ENCODE peak calls at places on chromosome 20, in four cellular contexts. One of them, this sample, is unnamed.

GRCh38 chr20:48763183-48764030 is 64.4 kb downstream of the PREX1 start:
- DNase-seq in heart right ventricle: peak; percentile 56
- DNase-seq in iPS DF 6.9: no peak
- DNase-seq in PC-9: no peak
- DNase-seq in this sample: no peak

GRCh38 chr20:38298768-38299288 is 5.1 kb upstream of the BPI start:
- DNase-seq in heart right ventricle: peak; percentile 75
- DNase-seq in iPS DF 6.9: no peak
- DNase-seq in PC-9: no peak
- DNase-seq in this sample: no peak

GRCh38 chr20:19692685-19693119 is 65.4 kb upstream of the RIN2 start:
- DNase-seq in heart right ventricle: peak; percentile 61
- DNase-seq in iPS DF 6.9: peak; percentile 16
- DNase-seq in PC-9: peak; percentile 72
- DNase-seq in this sample: no peak

GRCh38 chr20:17500271-17500670 is 30.9 kb downstream of the BFSP1 start:
- DNase-seq in heart right ventricle: no peak
- DNase-seq in iPS DF 6.9: no peak
- DNase-seq in PC-9: no peak
- DNase-seq in this sample: no peak

GRCh38 chr20:41228858-41229257 is 88.7 kb downstream of the ZHX3 start:
- DNase-seq in heart right ventricle: no peak
- DNase-seq in iPS DF 6.9: no peak
- DNase-seq in PC-9: no peak
- DNase-seq in this sample: no peak

GRCh38 chr20:57102566-57102965 is 163.9 kb downstream of the BMP7 start:
- DNase-seq in heart right ventricle: no peak
- DNase-seq in iPS DF 6.9: no peak
- DNase-seq in PC-9: no peak
- DNase-seq in this sample: no peak

GRCh38 chr20:31666258-31667042 is 28.7 kb downstream of the COX4I2 start:
- DNase-seq in heart right ventricle: no peak
- DNase-seq in iPS DF 6.9: no peak
- DNase-seq in PC-9: peak; percentile 22
- DNase-seq in this sample: no peak

GRCh38 chr20:38633577-38634093 is 32.0 kb downstream of the ARHGAP40 start:
- DNase-seq in heart right ventricle: peak; percentile 27
- DNase-seq in iPS DF 6.9: peak; percentile 47
- DNase-seq in PC-9: no peak
- DNase-seq in this sample: no peak

GRCh38 chr20:57440678-57441509 is 49.7 kb downstream of the RBM38 start:
- DNase-seq in heart right ventricle: peak; percentile 86
- DNase-seq in iPS DF 6.9: no peak
- DNase-seq in PC-9: no peak
- DNase-seq in this sample: peak; percentile 60

GRCh38 chr20:54208492-54209044 is 681 bp downstream of the PFDN4 start:
- DNase-seq in heart right ventricle: no peak
- DNase-seq in iPS DF 6.9: no peak
- DNase-seq in PC-9: no peak
- DNase-seq in this sample: no peak

GRCh38 chr20:13321416-13321815 is 100.3 kb downstream of the ISM1 start:
- DNase-seq in heart right ventricle: no peak
- DNase-seq in iPS DF 6.9: no peak
- DNase-seq in PC-9: no peak
- DNase-seq in this sample: no peak

GRCh38 chr20:37749620-37750403 is 56.0 kb downstream of the CTNNBL1 start:
- DNase-seq in heart right ventricle: no peak
- DNase-seq in iPS DF 6.9: no peak
- DNase-seq in PC-9: no peak
- DNase-seq in this sample: no peak

GRCh38 chr20:38290829-38291581 is 13.0 kb upstream of the BPI start:
- DNase-seq in heart right ventricle: peak; percentile 50
- DNase-seq in iPS DF 6.9: peak; percentile 54
- DNase-seq in PC-9: peak; percentile 66
- DNase-seq in this sample: peak; percentile 61

GRCh38 chr20:20192366-20192765 is 140.0 kb downstream of the CFAP61 start:
- DNase-seq in heart right ventricle: no peak
- DNase-seq in iPS DF 6.9: no peak
- DNase-seq in PC-9: no peak
- DNase-seq in this sample: no peak

GRCh38 chr20:13117200-13117599 is 103.9 kb upstream of the ISM1 start:
- DNase-seq in heart right ventricle: no peak
- DNase-seq in iPS DF 6.9: no peak
- DNase-seq in PC-9: no peak
- DNase-seq in this sample: no peak

GRCh38 chr20:61284752-61285151 is 32.7 kb downstream of the CDH4 start:
- DNase-seq in heart right ventricle: no peak
- DNase-seq in iPS DF 6.9: no peak
- DNase-seq in PC-9: no peak
- DNase-seq in this sample: no peak

GRCh38 chr20:4973330-4974097 is 27.8 kb downstream of the SLC23A2 start:
- DNase-seq in heart right ventricle: peak; percentile 21
- DNase-seq in iPS DF 6.9: no peak
- DNase-seq in PC-9: no peak
- DNase-seq in this sample: peak; percentile 70

GRCh38 chr20:36215778-36216177 is 20.5 kb upstream of the AAR2 start:
- DNase-seq in heart right ventricle: no peak
- DNase-seq in iPS DF 6.9: no peak
- DNase-seq in PC-9: no peak
- DNase-seq in this sample: no peak

GRCh38 chr20:2122921-2123320 is 21.3 kb downstream of the STK35 start:
- DNase-seq in heart right ventricle: no peak
- DNase-seq in iPS DF 6.9: no peak
- DNase-seq in PC-9: no peak
- DNase-seq in this sample: peak; percentile 81

GRCh38 chr20:23060629-23061028 is 11.2 kb upstream of the THBD start:
- DNase-seq in heart right ventricle: no peak
- DNase-seq in iPS DF 6.9: no peak
- DNase-seq in PC-9: no peak
- DNase-seq in this sample: no peak

GRCh38 chr20:20712004-20712473 is 405 bp downstream of the RALGAPA2 start:
- DNase-seq in heart right ventricle: no peak
- DNase-seq in iPS DF 6.9: no peak
- DNase-seq in PC-9: no peak
- DNase-seq in this sample: no peak

GRCh38 chr20:34703061-34703572 is 1.0 kb upstream of the TP53INP2 start:
- DNase-seq in heart right ventricle: no peak
- DNase-seq in iPS DF 6.9: no peak
- DNase-seq in PC-9: no peak
- DNase-seq in this sample: no peak
- H3K4me3 ChIP-seq in heart right ventricle: peak overlapping the region; percentile 84
- H3K4me3 ChIP-seq in iPS DF 6.9: peak overlapping the region; percentile 76
- H3K4me3 ChIP-seq in PC-9: peak overlapping the region; percentile 64
- H3K4me3 ChIP-seq in this sample: peak overlapping the region; percentile 86

DNA sequence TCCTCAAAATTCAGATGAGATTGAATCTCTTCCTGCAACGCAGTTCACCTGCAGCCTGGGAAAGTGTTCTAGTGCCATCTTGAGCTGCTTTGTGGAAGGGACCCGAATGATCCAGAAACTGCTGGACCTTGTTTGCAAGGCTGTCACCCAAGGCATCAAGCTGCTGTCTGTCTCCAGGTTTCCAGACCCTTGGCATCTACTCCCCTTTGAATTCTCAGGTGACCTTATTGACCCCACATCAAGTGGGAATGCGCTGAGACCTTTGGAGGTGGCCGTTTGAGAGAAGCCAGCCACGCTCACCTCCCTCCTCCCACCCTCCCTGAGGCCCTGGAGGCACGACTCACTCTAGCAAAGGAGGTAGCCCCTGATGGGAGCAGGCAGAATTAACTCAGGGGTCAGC is 112.5 kb downstream of the EDN3 start:
- DNase-seq in heart right ventricle: no peak
- DNase-seq in iPS DF 6.9: peak; percentile 27
- DNase-seq in PC-9: no peak
- DNase-seq in this sample: no peak
- H3K27ac ChIP-seq in heart right ventricle: no peak overlapping the region
- H3K27ac ChIP-seq in iPS DF 6.9: no peak overlapping the region
- H3K27ac ChIP-seq in PC-9: no peak overlapping the region
- H3K27ac ChIP-seq in this sample: no peak overlapping the region

DNA sequence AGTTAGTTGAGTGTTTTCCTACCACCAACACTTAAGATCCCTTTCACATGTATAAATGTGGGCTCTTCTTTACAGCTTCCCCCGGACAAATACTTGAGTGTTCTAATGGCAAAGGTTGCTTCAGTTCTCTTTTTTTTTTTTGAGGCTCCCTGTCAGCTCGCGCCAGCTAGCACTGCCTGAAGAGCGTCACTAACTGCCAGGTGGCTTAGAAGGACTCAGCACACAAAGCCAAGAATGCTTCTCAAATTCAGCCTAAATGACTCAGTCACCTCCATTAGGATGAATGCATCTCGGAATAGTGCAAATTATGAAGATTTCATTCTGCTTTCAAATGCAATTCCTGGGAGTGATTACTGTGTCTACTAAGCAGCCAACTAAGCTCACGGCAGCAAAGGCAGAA is 150.7 kb upstream of the BTBD3 start:
- DNase-seq in heart right ventricle: no peak
- DNase-seq in iPS DF 6.9: no peak
- DNase-seq in PC-9: no peak
- DNase-seq in this sample: no peak
- H3K4me3 ChIP-seq in heart right ventricle: no peak overlapping the region
- H3K4me3 ChIP-seq in iPS DF 6.9: no peak overlapping the region
- H3K4me3 ChIP-seq in PC-9: no peak overlapping the region
- H3K4me3 ChIP-seq in this sample: no peak overlapping the region

GRCh38 chr20:47262365-47263013 is 94.0 kb downstream of the ZMYND8 start:
- DNase-seq in heart right ventricle: no peak
- DNase-seq in iPS DF 6.9: no peak
- DNase-seq in PC-9: no peak
- DNase-seq in this sample: no peak
- H3K27ac ChIP-seq in heart right ventricle: peak overlapping the region; percentile 75
- H3K27ac ChIP-seq in iPS DF 6.9: no peak overlapping the region
- H3K27ac ChIP-seq in PC-9: no peak overlapping the region
- H3K27ac ChIP-seq in this sample: no peak overlapping the region

GRCh38 chr20:49894073-49894470 is 21.3 kb downstream of the SPATA2 start:
- DNase-seq in heart right ventricle: no peak
- DNase-seq in iPS DF 6.9: no peak
- DNase-seq in PC-9: no peak
- DNase-seq in this sample: no peak
- H3K4me3 ChIP-seq in heart right ventricle: no peak overlapping the region
- H3K4me3 ChIP-seq in iPS DF 6.9: no peak overlapping the region
- H3K4me3 ChIP-seq in PC-9: no peak overlapping the region
- H3K4me3 ChIP-seq in this sample: peak overlapping the region; percentile 20

GRCh38 chr20:25042531-25043498 is 15.1 kb downstream of the ACSS1 start:
- DNase-seq in heart right ventricle: peak; percentile 70
- DNase-seq in iPS DF 6.9: no peak
- DNase-seq in PC-9: peak; percentile 23
- DNase-seq in this sample: no peak

GRCh38 chr20:25040438-25040831 is 17.5 kb downstream of the ACSS1 start:
- DNase-seq in heart right ventricle: no peak
- DNase-seq in iPS DF 6.9: no peak
- DNase-seq in PC-9: peak; percentile 31
- DNase-seq in this sample: peak; percentile 46

GRCh38 chr20:25039697-25040437 is 18.1 kb downstream of the ACSS1 start:
- DNase-seq in heart right ventricle: peak; percentile 83
- DNase-seq in iPS DF 6.9: no peak
- DNase-seq in PC-9: peak; percentile 59
- DNase-seq in this sample: peak; percentile 51

GRCh38 chr20:25043499-25044260 is 14.3 kb downstream of the ACSS1 start:
- DNase-seq in heart right ventricle: no peak
- DNase-seq in iPS DF 6.9: no peak
- DNase-seq in PC-9: peak; percentile 3
- DNase-seq in this sample: no peak

DNA sequence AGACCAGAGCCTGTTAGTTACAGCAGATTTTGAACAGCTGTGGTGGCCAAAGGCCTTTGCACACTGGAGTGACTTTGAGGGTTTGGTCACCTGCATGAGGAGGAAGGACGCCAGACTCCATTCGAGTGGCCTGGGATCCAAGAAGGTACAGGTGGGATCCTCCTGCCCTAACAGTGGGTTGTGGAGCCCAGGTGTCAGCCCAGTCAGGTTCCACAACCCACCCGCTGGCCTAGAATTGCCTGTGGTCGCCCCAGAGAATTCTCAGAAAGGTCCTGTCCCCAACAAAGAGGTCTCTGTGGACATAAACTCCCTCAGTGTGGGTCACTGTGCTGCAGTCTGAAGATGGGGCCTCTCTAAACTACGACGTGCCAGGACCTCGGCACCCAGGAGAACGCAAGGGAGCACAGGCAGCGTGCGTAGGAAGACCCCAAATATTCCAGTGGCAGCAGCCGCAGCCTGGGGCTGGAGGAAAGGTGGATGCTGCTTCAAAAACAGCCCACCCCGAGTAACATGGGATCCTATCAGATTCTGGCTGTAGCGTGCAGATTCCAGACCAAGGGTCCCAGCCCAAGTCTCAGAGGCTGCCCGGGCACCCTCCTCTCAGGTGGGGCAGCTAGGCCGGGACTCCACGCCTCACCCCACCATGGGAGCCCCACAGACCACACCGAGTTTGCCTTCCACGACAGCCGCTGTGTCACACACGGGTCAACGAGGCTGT is 16.0 kb downstream of the ACSS1 start:
- DNase-seq in heart right ventricle: no peak
- DNase-seq in iPS DF 6.9: no peak
- DNase-seq in PC-9: no peak
- DNase-seq in this sample: no peak
- H3K27ac ChIP-seq in heart right ventricle: peak overlapping the region; percentile 98
- H3K27ac ChIP-seq in iPS DF 6.9: no peak overlapping the region
- H3K27ac ChIP-seq in PC-9: no peak overlapping the region
- H3K27ac ChIP-seq in this sample: no peak overlapping the region